ENCODE peak calls at places on chromosomes 5 and 9, in ten cellular contexts. E is HCT116; Q is IMR-90; P is A549; G is lung; A is ovary; K is heart left ventricle; Z is esophagus squamous epithelium; B is CD8-positive, alpha-beta T cell; O is cardiac muscle cell. V is an unnamed sample.

GRCh38 chr9:15612962-15613361 is 60.1 kb downstream of the CCDC171 start:
- DNase-seq in E (no peak), Q (no peak), P (no peak), G (no peak), A (no peak), K (no peak), Z (no peak), B (no peak), O (no peak), V (no peak)

GRCh38 chr5:56406221-56406620 is 173.1 kb upstream of the ANKRD55 start:
- DNase-seq in E (no peak), Q (no peak), P (no peak), G (no peak), A (no peak), K (no peak), Z (no peak), B (no peak), O (no peak), V (no peak)

GRCh38 chr9:109453210-109453842 is 44.8 kb downstream of the PTPN3 start:
- DNase-seq in E (no peak), Q (peak), P (peak), G (no peak), A (no peak), K (no peak), Z (no peak), B (no peak), O (no peak), V (no peak)

GRCh38 chr5:118405650-118406061 is 582.7 kb downstream of the DTWD2 start:
- DNase-seq in E (no peak), Q (no peak), P (no peak), G (no peak), A (no peak), K (peak), Z (no peak), B (no peak), O (peak), V (no peak)

GRCh38 chr5:174733836-174734235 is 9.5 kb downstream of the MSX2 start:
- DNase-seq in E (no peak), Q (no peak), P (no peak), G (no peak), A (no peak), K (no peak), Z (no peak), B (no peak), O (no peak), V (no peak)

GRCh38 chr9:105142406-105143092 is 101.9 kb upstream of the SLC44A1 start:
- DNase-seq in E (no peak), Q (peak), P (no peak), G (no peak), A (no peak), K (no peak), Z (no peak), B (no peak), O (no peak), V (no peak)

GRCh38 chr5:124513216-124513615 is 233.2 kb downstream of the ZNF608 start:
- DNase-seq in E (no peak), Q (peak), P (no peak), G (no peak), A (no peak), K (no peak), Z (no peak), B (no peak), O (no peak), V (no peak)

GRCh38 chr5:73434461-73434860 is 14.1 kb downstream of the FOXD1 start:
- DNase-seq in E (no peak), Q (no peak), P (no peak), G (no peak), A (no peak), K (no peak), Z (no peak), B (no peak), O (no peak), V (no peak)

GRCh38 chr9:98037362-98037761 is 19.2 kb upstream of the NANS start:
- DNase-seq in E (no peak), Q (peak), P (no peak), G (no peak), A (no peak), K (peak), Z (no peak), B (no peak), O (peak), V (no peak)

GRCh38 chr9:126932871-126933321 is 18.3 kb downstream of the RALGPS1 start:
- DNase-seq in E (no peak), Q (no peak), P (no peak), G (no peak), A (no peak), K (no peak), Z (no peak), B (no peak), O (no peak), V (no peak)
- TF ChIP-seq CTCF in E (no peak), Q (no peak), P (no peak), G (no peak), A (no peak), K (no peak), Z (no peak), B (no peak), O (no peak), V (no peak)

DNA sequence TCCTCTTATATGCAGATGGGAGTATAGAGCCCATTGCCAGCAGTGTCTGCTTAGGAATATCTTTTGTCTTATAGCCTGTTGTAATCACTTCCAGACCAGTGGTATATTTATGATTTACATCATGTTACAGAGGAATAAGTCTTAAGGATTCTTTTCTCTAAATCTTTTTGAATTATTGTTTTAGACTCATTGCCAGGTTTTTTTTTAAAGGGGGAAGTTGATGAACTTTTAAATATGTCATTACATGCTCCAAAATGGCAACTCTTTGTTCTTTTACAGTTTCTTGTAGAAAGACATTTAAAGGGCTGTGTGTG is 59.3 kb upstream of the NFIB start:
- DNase-seq in E (no peak), Q (peak), P (no peak), G (no peak), A (no peak), K (no peak), Z (no peak), B (no peak), O (no peak), V (no peak)
- H3K27ac ChIP-seq in E (no peak), Q (no peak), P (peak), G (peak), A (no peak), K (peak), Z (peak), B (no peak), O (no peak), V (no peak)

GRCh38 chr5:177576169-177576568 is 15.8 kb upstream of the TMED9 start:
- DNase-seq in E (no peak), Q (no peak), P (no peak), G (no peak), A (no peak), K (no peak), Z (no peak), B (no peak), O (no peak), V (no peak)
- TF ChIP-seq CTCF in E (no peak), Q (no peak), P (no peak), G (no peak), A (no peak), K (no peak), Z (no peak), B (no peak), O (no peak), V (no peak)

GRCh38 chr5:153456993-153457392 is 33.5 kb upstream of the GRIA1 start:
- DNase-seq in E (no peak), Q (no peak), P (no peak), G (no peak), A (no peak), K (no peak), Z (no peak), B (no peak), O (no peak), V (no peak)

GRCh38 chr5:153456354-153456753 is 34.1 kb upstream of the GRIA1 start:
- DNase-seq in E (no peak), Q (no peak), P (no peak), G (no peak), A (no peak), K (no peak), Z (no peak), B (no peak), O (no peak), V (no peak)

GRCh38 chr5:153461341-153461740 is 29.1 kb upstream of the GRIA1 start:
- DNase-seq in E (no peak), Q (no peak), P (no peak), G (no peak), A (no peak), K (no peak), Z (no peak), B (no peak), O (no peak), V (no peak)

GRCh38 chr5:153460421-153460820 is 30.0 kb upstream of the GRIA1 start:
- DNase-seq in E (no peak), Q (peak), P (no peak), G (no peak), A (no peak), K (no peak), Z (no peak), B (no peak), O (no peak), V (no peak)

GRCh38 chr5:153458266-153458665 is 32.2 kb upstream of the GRIA1 start:
- DNase-seq in E (no peak), Q (no peak), P (no peak), G (no peak), A (no peak), K (no peak), Z (no peak), B (no peak), O (no peak), V (no peak)
- H3K27ac ChIP-seq in E (no peak), Q (no peak), P (no peak), G (no peak), A (no peak), K (no peak), Z (no peak), B (no peak), O (no peak), V (no peak)

GRCh38 chr5:98773464-98774191 is at the start of gene RGMB:
- DNase-seq in E (peak), Q (peak), P (peak), G (peak), A (peak), K (peak), Z (peak), B (peak), O (peak), V (peak)
- TF ChIP-seq CTCF in E (no peak), Q (no peak), P (peak), G (no peak), A (no peak), K (no peak), Z (peak), B (no peak), O (no peak), V (no peak)

DNA sequence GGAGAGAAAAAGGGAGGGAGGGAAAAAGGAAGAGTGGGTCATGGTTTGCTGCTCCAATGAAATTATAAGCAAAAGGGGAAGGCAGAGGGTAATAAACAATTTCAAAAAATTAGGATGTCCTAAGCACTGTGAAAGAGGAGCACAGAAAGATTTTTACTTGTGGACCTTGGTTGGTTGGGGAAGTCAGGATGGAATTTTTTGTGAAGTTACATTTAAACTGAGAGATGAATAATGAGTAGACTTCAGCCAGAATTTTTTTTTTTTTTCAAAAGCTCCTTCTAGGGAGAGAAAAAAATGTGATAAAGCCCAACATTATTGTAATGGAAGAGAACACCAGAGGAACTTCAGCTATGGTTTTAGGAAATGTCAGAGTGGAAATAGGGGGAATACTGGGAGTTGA is 515.9 kb upstream of the PAPPA start:
- DNase-seq in E (no peak), Q (no peak), P (no peak), G (no peak), A (no peak), K (no peak), Z (no peak), B (no peak), O (no peak), V (no peak)
- H3K27ac ChIP-seq in E (no peak), Q (no peak), P (no peak), G (no peak), A (no peak), K (no peak), Z (peak), B (no peak), O (no peak), V (no peak)

DNA sequence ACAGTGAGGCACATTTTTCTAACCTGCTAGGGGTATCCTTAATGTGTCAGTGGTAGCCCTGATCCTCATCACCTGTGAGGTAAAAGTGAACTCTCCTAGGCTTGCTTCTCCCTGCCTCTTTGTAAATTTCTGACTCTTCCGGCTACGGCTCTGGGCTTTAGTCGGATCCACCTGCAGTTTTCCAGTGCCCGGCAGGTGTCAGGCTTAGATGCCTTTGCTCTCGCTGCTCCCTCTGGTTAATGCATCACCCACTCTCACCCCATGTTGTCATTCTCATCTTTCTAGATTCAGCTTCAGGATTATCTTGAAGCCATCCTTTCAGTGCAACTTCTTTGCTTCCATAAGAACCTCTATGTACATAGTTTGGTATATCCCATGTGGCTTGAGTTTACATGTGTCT is 3.6 kb downstream of the CEP78 start:
- DNase-seq in E (no peak), Q (no peak), P (peak), G (no peak), A (peak), K (no peak), Z (no peak), B (no peak), O (peak), V (peak)
- TF ChIP-seq CTCF in E (no peak), Q (peak), P (peak), G (no peak), A (no peak), K (no peak), Z (peak), B (no peak), O (peak), V (peak)

GRCh38 chr9:13675638-13676000 is 396.1 kb upstream of the MPDZ start:
- DNase-seq in E (no peak), Q (no peak), P (no peak), G (no peak), A (no peak), K (no peak), Z (no peak), B (no peak), O (peak), V (no peak)
- H3K27ac ChIP-seq in E (no peak), Q (no peak), P (no peak), G (peak), A (no peak), K (peak), Z (no peak), B (no peak), O (no peak), V (no peak)

DNA sequence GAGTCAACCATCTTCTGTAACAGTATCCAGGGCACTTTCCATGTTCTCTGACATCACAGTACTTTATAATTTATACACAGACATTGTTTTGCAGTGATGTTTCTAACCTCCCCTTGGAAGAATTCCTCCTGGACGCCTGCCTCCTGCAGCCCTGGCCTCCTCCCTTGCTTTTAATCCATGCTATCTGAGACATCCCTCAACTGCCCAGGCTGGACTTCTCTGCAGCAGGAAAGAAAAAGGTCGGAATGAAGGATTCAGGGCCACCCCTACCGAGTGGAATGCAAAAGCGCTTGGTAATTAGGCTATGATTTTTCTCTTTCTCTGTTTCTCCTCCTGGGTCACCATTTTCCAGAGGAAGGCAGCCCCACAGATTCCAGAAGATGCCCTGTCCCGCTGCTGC is 47.0 kb upstream of the SHC3 start:
- DNase-seq in E (no peak), Q (peak), P (no peak), G (no peak), A (no peak), K (no peak), Z (no peak), B (no peak), O (no peak), V (no peak)
- TF ChIP-seq CTCF in E (no peak), Q (peak), P (no peak), G (no peak), A (no peak), K (no peak), Z (no peak), B (no peak), O (peak), V (no peak)

V was measured in body of pancreas.